ENCODE peak calls at places on chromosomes 6 and 20, in four cellular contexts. O, F, Z and X are unnamed samples. For H3K27me3, the result is how much of the 10 kb centered on the place peaks cover.

GRCh38 chr6:44248579-44248978 is 1.7 kb downstream of the HSP90AB1 start:
- DNase-seq in O (no peak), F (no peak), Z (no peak), X (no peak)

GRCh38 chr6:168115748-168116445 is 36.9 kb upstream of the FRMD1 start:
- DNase-seq in Z (no peak), F (no peak), O (no peak), X (no peak)

GRCh38 chr6:168238159-168238887 is 81.3 kb downstream of the DACT2 start:
- DNase-seq in O (no peak), F (no peak), Z (no peak), X (no peak)

GRCh38 chr6:133594551-133594950 is 294.4 kb upstream of the TCF21 start:
- DNase-seq in Z (no peak), O (no peak), F (no peak), X (no peak)

GRCh38 chr6:6753301-6753700 is 164.8 kb downstream of the LY86 start:
- DNase-seq in F (no peak), O (no peak), Z (no peak), X (no peak)

GRCh38 chr20:33096921-33097320 is 17.5 kb downstream of the BPIFB4 start:
- DNase-seq in O (no peak), Z (peak), F (no peak), X (no peak)

GRCh38 chr6:13762648-13763441 is 51.2 kb upstream of the RANBP9 start:
- DNase-seq in F (peak), Z (no peak), O (no peak), X (peak)

GRCh38 chr6:22880686-22881433 is 311.5 kb downstream of the HDGFL1 start:
- DNase-seq in F (peak), O (no peak), Z (no peak), X (peak)

GRCh38 chr6:30130887-30131862 is 4.8 kb upstream of the TRIM40 start:
- DNase-seq in Z (peak), F (peak), O (no peak), X (peak)

GRCh38 chr6:38133932-38134703 is 314.6 kb downstream of the ZFAND3 start:
- DNase-seq in O (no peak), F (no peak), Z (no peak), X (no peak)

GRCh38 chr6:165987483-165988305 is 180.0 kb downstream of the TBXT start:
- DNase-seq in O (peak), F (peak), Z (peak), X (peak)

GRCh38 chr6:10398439-10399218 is 16.2 kb downstream of the TFAP2A start:
- DNase-seq in F (no peak), Z (no peak), O (no peak), X (no peak)

GRCh38 chr6:25868784-25869183 is 5.3 kb downstream of the SLC17A3 start:
- DNase-seq in Z (no peak), F (no peak), O (no peak), X (no peak)

GRCh38 chr20:45059022-45059728 is 41.8 kb downstream of the KCNS1 start:
- DNase-seq in O (no peak), Z (no peak), F (no peak), X (peak)

GRCh38 chr6:100116409-100117194 is 122.6 kb upstream of the MCHR2 start:
- DNase-seq in Z (no peak), O (no peak), F (peak), X (peak)

GRCh38 chr20:61997372-61997771 is 68.3 kb downstream of the TAF4 start:
- DNase-seq in Z (no peak), O (no peak), F (no peak), X (no peak)

GRCh38 chr6:134875367-134875766 is 74.5 kb downstream of the ALDH8A1 start:
- DNase-seq in Z (no peak), O (no peak), F (no peak), X (no peak)

GRCh38 chr6:10951675-10952282 is 64.9 kb downstream of the SYCP2L start:
- DNase-seq in F (peak), O (no peak), Z (no peak), X (peak)

GRCh38 chr20:44398303-44398702 is 42.8 kb downstream of the HNF4A start:
- DNase-seq in F (peak), Z (no peak), O (no peak), X (peak)

GRCh38 chr20:36604952-36605308 is 649 bp upstream of the RAB5IF start:
- DNase-seq in Z (peak), F (no peak), O (peak), X (no peak)

GRCh38 chr6:90216081-90216977 is 80.3 kb downstream of the BACH2 start:
- DNase-seq in Z (no peak), O (no peak), F (no peak), X (peak)

GRCh38 chr6:89035252-89036106 is 45.1 kb upstream of the PNRC1 start:
- DNase-seq in O (peak), F (peak), Z (peak), X (peak)

GRCh38 chr20:13865156-13865555 is 80.3 kb downstream of the NDUFAF5 start:
- DNase-seq in Z (no peak), F (no peak), O (no peak), X (no peak)

GRCh38 chr6:93350774-93351173 is 68.6 kb downstream of the EPHA7 start:
- DNase-seq in Z (no peak), O (no peak), F (no peak), X (no peak)

GRCh38 chr6:39417440-39417839 is 94.9 kb upstream of the KCNK16 start:
- DNase-seq in O (no peak), Z (no peak), F (no peak), X (no peak)

GRCh38 chr6:125250511-125250910 is 51.3 kb downstream of the HDDC2 start:
- DNase-seq in F (no peak), O (no peak), Z (no peak), X (no peak)

GRCh38 chr6:83884523-83884922 is 25.0 kb downstream of the CYB5R4 start:
- DNase-seq in Z (no peak), O (no peak), F (no peak), X (no peak)

GRCh38 chr6:12813321-12813720 is 96.8 kb downstream of the PHACTR1 start:
- DNase-seq in Z (no peak), O (no peak), F (no peak), X (no peak)

GRCh38 chr20:40245829-40246228 is 443.2 kb downstream of the MAFB start:
- DNase-seq in O (no peak), Z (no peak), F (no peak), X (no peak)
- H3K4me3 ChIP-seq in O (no peak), Z (no peak), F (no peak), X (no peak)

DNA sequence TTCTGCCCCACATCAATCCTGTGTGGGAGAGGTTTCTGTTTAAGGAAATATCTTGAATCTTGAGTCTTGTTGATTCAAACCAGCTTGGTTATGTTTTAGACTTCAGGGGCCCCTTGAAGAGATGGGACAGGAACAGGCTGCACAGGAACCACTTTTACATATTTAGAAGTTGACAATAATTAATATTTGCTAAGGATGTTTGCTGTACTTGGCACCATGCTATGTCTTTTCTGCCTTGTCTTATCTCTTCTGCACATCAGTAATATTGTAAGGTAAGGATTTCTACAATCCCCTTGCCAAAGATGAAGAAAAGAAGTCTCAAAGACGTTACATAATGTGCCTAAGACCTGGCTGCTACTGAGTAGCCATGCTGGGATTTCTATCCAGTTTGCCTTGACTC is 48.0 kb upstream of the PMEPA1 start:
- DNase-seq in Z (no peak), F (no peak), O (no peak), X (no peak)
- H3K27me3 ChIP-seq in Z (under half), F (under half), O (under half), X (under half)

GRCh38 chr6:139029470-139030210 is 1.1 kb downstream of the ABRACL start:
- DNase-seq in Z (peak), F (peak), O (peak), X (no peak)

GRCh38 chr6:139028658-139029469 is at the start of gene ABRACL:
- DNase-seq in O (peak), F (peak), Z (peak), X (peak)

GRCh38 chr6:139030211-139030530 is 1.6 kb downstream of the ABRACL start:
- DNase-seq in F (no peak), O (no peak), Z (no peak), X (no peak)

GRCh38 chr6:139028242-139028657 is 295 bp upstream of the ABRACL start:
- DNase-seq in O (no peak), F (no peak), Z (no peak), X (no peak)

GRCh38 chr6:139027620-139028182 is 844 bp upstream of the ABRACL start:
- DNase-seq in O (no peak), F (no peak), Z (no peak), X (no peak)
- H3K4me3 ChIP-seq in O (peak), F (peak), Z (peak), X (no peak)

GRCh38 chr6:104954091-104954797 is 2.7 kb upstream of the LIN28B start:
- DNase-seq in O (no peak), Z (no peak), F (no peak), X (no peak)
- H3K27me3 ChIP-seq in O (half or more), Z (under half), F (half or more), X (under half)

GRCh38 chr6:1623769-1624070 is 14.0 kb downstream of the FOXC1 start:
- DNase-seq in F (no peak), Z (no peak), O (no peak), X (no peak)
- H3K4me3 ChIP-seq in F (no peak), Z (peak), O (peak), X (peak)

GRCh38 chr20:51108638-51109363 is 85.9 kb upstream of the KCNG1 start:
- DNase-seq in F (no peak), O (no peak), Z (no peak), X (no peak)
- H3K27me3 ChIP-seq in F (under half), O (under half), Z (under half), X (under half)

DNA sequence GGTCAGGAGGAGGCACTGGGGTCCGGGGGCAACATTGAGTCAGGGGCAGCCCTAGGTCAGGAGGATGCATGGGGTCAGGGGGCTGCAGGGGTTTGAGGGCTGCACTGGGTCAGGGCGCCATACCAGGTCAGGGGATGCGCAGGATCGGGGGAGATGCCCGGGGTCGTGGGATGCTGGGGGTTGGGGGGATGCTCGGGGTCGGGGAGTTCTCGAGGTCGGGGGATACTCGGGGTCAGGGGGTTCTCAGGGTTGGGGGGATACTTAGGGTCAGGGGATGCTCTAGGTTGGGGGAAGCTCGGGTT is 749 bp upstream of the EXOC2 start:
- DNase-seq in Z (peak), O (no peak), F (no peak), X (no peak)
- H3K4me3 ChIP-seq in Z (no peak), O (peak), F (peak), X (peak)